ENCODE peak calls at places on chromosomes 16 and 17, in six cellular contexts. One of them, this sample, is unnamed.

GRCh38 chr16:84617068-84617630 is 729 bp downstream of the COTL1 start:
- DNase-seq in SK-N-SH: peak; percentile 65
- DNase-seq in HCT116: no peak
- DNase-seq in HepG2: no peak
- DNase-seq in K562: peak; percentile 49
- DNase-seq in GM12878: no peak
- DNase-seq in this sample: no peak

GRCh38 chr16:2428051-2428786 is 1.0 kb upstream of the CCNF start:
- DNase-seq in HepG2: no peak
- DNase-seq in HCT116: no peak
- DNase-seq in K562: peak; percentile 87
- DNase-seq in SK-N-SH: peak; percentile 68
- DNase-seq in GM12878: no peak
- DNase-seq in this sample: no peak

GRCh38 chr17:17783825-17784598 is 52.8 kb downstream of the SREBF1 start:
- DNase-seq in HCT116: no peak
- DNase-seq in SK-N-SH: no peak
- DNase-seq in K562: no peak
- DNase-seq in HepG2: no peak
- DNase-seq in GM12878: peak; percentile 17
- DNase-seq in this sample: no peak

GRCh38 chr17:49386373-49386772 is 24.3 kb upstream of the ZNF652 start:
- DNase-seq in SK-N-SH: no peak
- DNase-seq in HCT116: no peak
- DNase-seq in HepG2: no peak
- DNase-seq in GM12878: no peak
- DNase-seq in K562: no peak
- DNase-seq in this sample: no peak

GRCh38 chr17:72556944-72557826 is 436.4 kb downstream of the SOX9 start:
- DNase-seq in K562: peak; percentile 67
- DNase-seq in HCT116: peak; percentile 83
- DNase-seq in SK-N-SH: peak; percentile 91
- DNase-seq in HepG2: peak; percentile 81
- DNase-seq in GM12878: no peak
- DNase-seq in this sample: no peak

GRCh38 chr17:82315703-82316358 is 1.6 kb downstream of the CD7 start:
- DNase-seq in K562: no peak
- DNase-seq in HCT116: no peak
- DNase-seq in HepG2: no peak
- DNase-seq in SK-N-SH: no peak
- DNase-seq in GM12878: no peak
- DNase-seq in this sample: no peak

GRCh38 chr16:48143816-48144215 is 12.0 kb downstream of the ABCC12 start:
- DNase-seq in GM12878: no peak
- DNase-seq in SK-N-SH: no peak
- DNase-seq in HCT116: no peak
- DNase-seq in K562: no peak
- DNase-seq in HepG2: no peak
- DNase-seq in this sample: no peak

GRCh38 chr16:57299009-57299718 is 14.7 kb upstream of the PLLP start:
- DNase-seq in HCT116: no peak
- DNase-seq in K562: no peak
- DNase-seq in GM12878: no peak
- DNase-seq in SK-N-SH: peak; percentile 69
- DNase-seq in HepG2: peak; percentile 71
- DNase-seq in this sample: no peak

GRCh38 chr17:68344701-68345136 is 53.4 kb downstream of the ARSG start:
- DNase-seq in K562: no peak
- DNase-seq in HepG2: no peak
- DNase-seq in HCT116: no peak
- DNase-seq in GM12878: no peak
- DNase-seq in SK-N-SH: no peak
- DNase-seq in this sample: no peak

GRCh38 chr17:10668771-10669170 is 11.7 kb upstream of the MYH3 start:
- DNase-seq in K562: no peak
- DNase-seq in SK-N-SH: no peak
- DNase-seq in GM12878: no peak
- DNase-seq in HCT116: no peak
- DNase-seq in HepG2: no peak
- DNase-seq in this sample: no peak

GRCh38 chr16:77076839-77077238 is 114.2 kb upstream of the MON1B start:
- DNase-seq in GM12878: no peak
- DNase-seq in K562: no peak
- DNase-seq in HCT116: no peak
- DNase-seq in HepG2: no peak
- DNase-seq in SK-N-SH: no peak
- DNase-seq in this sample: no peak

GRCh38 chr16:66503030-66503429 is 46.9 kb downstream of the TK2 start:
- DNase-seq in HepG2: no peak
- DNase-seq in HCT116: no peak
- DNase-seq in SK-N-SH: no peak
- DNase-seq in GM12878: no peak
- DNase-seq in K562: no peak
- DNase-seq in this sample: no peak

GRCh38 chr17:44942456-44942855 is 5.1 kb downstream of the KIF18B start:
- DNase-seq in GM12878: no peak
- DNase-seq in HepG2: no peak
- DNase-seq in SK-N-SH: peak; percentile 10
- DNase-seq in K562: no peak
- DNase-seq in HCT116: no peak
- DNase-seq in this sample: no peak

GRCh38 chr16:4653981-4654380 is 29.4 kb downstream of the MGRN1 start:
- DNase-seq in HCT116: no peak
- DNase-seq in HepG2: peak; percentile 27
- DNase-seq in GM12878: no peak
- DNase-seq in K562: no peak
- DNase-seq in SK-N-SH: no peak
- DNase-seq in this sample: no peak

GRCh38 chr17:76166168-76166567 is 25.1 kb upstream of the FOXJ1 start:
- DNase-seq in HCT116: no peak
- DNase-seq in SK-N-SH: no peak
- DNase-seq in GM12878: no peak
- DNase-seq in HepG2: no peak
- DNase-seq in K562: no peak
- DNase-seq in this sample: no peak

DNA sequence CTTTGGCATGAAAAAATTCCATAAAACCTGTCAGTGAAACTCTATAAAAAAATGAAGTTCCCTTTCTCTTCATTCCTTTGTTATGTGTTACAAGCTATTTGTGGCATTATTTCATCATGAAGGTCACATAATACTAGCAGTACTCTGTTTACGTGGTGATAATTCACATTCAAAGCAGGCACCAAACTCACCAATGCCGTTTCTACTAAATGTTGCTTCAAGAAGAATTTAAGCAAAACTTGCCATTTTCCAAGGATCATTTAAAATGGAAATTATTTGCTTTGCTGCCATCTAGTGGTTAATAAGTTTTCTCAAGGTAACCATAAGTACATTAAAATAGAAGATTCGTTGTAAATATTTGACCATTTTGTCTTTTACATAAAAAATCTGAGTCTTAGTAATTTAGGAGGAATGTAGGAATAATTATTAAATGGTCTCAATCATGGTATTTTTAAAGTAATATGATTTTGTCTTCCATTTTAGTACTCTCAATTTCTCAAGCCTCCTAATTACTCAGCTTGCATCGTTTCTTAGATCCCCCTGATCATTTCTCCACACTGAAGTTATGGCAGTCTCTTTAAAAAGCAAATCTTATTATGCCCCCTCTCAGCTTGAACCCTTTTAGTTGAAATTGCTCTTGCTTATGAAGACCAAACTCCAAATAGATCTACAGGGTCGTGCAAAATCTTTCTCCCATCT is 80.8 kb downstream of the OMG start:
- DNase-seq in K562: peak; percentile 41
- DNase-seq in HepG2: peak; percentile 12
- DNase-seq in HCT116: peak; percentile 19
- DNase-seq in GM12878: peak; percentile 17
- DNase-seq in SK-N-SH: peak; percentile 18
- DNase-seq in this sample: no peak
- TF ChIP-seq REST in K562: no peak
- TF ChIP-seq REST in HepG2: no peak
- TF ChIP-seq REST in HCT116: no peak
- TF ChIP-seq REST in GM12878: no peak
- TF ChIP-seq REST in SK-N-SH: no peak
- TF ChIP-seq REST in this sample: no peak

DNA sequence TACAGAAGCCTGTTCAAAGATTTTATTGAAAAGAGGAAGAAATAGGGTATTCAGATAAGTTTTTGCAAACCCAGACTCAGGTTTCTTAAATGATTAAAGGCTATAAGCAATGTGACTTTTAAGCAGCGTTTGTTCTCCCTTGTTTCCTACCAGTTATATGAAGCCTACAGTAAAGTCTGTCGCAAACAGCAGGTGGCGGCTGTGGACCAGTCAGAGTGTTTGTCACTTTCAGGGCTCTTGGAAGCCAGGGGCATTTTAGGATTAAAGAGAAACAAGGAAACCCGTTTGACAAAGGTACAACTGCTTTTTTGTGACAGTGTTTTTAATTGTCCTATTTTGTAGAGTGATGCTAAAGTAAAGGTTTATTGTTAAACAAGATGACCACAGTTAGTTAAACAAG is 7.7 kb upstream of the RARA start:
- DNase-seq in HCT116: no peak
- DNase-seq in GM12878: no peak
- DNase-seq in SK-N-SH: no peak
- DNase-seq in HepG2: no peak
- DNase-seq in K562: peak; percentile 35
- DNase-seq in this sample: no peak
- TF ChIP-seq SIN3A in HCT116: no peak
- TF ChIP-seq SIN3A in GM12878: no peak
- TF ChIP-seq SIN3A in SK-N-SH: no peak
- TF ChIP-seq SIN3A in HepG2: no peak
- TF ChIP-seq SIN3A in K562: no peak
- TF ChIP-seq SIN3A in this sample: no peak

GRCh38 chr16:9275816-9276354 is 184.4 kb downstream of the HAPSTR1 start:
- DNase-seq in GM12878: no peak
- DNase-seq in K562: no peak
- DNase-seq in HCT116: no peak
- DNase-seq in SK-N-SH: no peak
- DNase-seq in HepG2: no peak
- DNase-seq in this sample: no peak

GRCh38 chr16:9275386-9275785 is 183.9 kb downstream of the HAPSTR1 start:
- DNase-seq in HCT116: no peak
- DNase-seq in SK-N-SH: no peak
- DNase-seq in HepG2: no peak
- DNase-seq in GM12878: no peak
- DNase-seq in K562: no peak
- DNase-seq in this sample: no peak

GRCh38 chr16:9279661-9280060 is 188.2 kb downstream of the HAPSTR1 start:
- DNase-seq in K562: no peak
- DNase-seq in GM12878: no peak
- DNase-seq in HepG2: no peak
- DNase-seq in SK-N-SH: no peak
- DNase-seq in HCT116: no peak
- DNase-seq in this sample: no peak

GRCh38 chr16:9280067-9280466 is 188.6 kb downstream of the HAPSTR1 start:
- DNase-seq in GM12878: no peak
- DNase-seq in HCT116: no peak
- DNase-seq in HepG2: no peak
- DNase-seq in SK-N-SH: no peak
- DNase-seq in K562: no peak
- DNase-seq in this sample: no peak
- TF ChIP-seq REST in GM12878: no peak
- TF ChIP-seq REST in HCT116: no peak
- TF ChIP-seq REST in HepG2: no peak
- TF ChIP-seq REST in SK-N-SH: no peak
- TF ChIP-seq REST in K562: no peak
- TF ChIP-seq REST in this sample: no peak

GRCh38 chr17:39014795-39015545 is 47.8 kb upstream of the FBXO47 start:
- DNase-seq in HCT116: no peak
- DNase-seq in SK-N-SH: no peak
- DNase-seq in K562: peak; percentile 57
- DNase-seq in GM12878: no peak
- DNase-seq in HepG2: no peak
- DNase-seq in this sample: no peak
- TF ChIP-seq SIN3A in HCT116: no peak
- TF ChIP-seq SIN3A in SK-N-SH: no peak
- TF ChIP-seq SIN3A in K562: no peak
- TF ChIP-seq SIN3A in GM12878: no peak
- TF ChIP-seq SIN3A in HepG2: no peak
- TF ChIP-seq SIN3A in this sample: no peak

GRCh38 chr16:12089492-12090161 is 113.1 kb downstream of the SNX29 start:
- DNase-seq in HepG2: peak; percentile 48
- DNase-seq in HCT116: peak; percentile 12
- DNase-seq in GM12878: no peak
- DNase-seq in K562: peak; percentile 54
- DNase-seq in SK-N-SH: no peak
- DNase-seq in this sample: no peak
- TF ChIP-seq REST in HepG2: no peak
- TF ChIP-seq REST in HCT116: no peak
- TF ChIP-seq REST in GM12878: no peak
- TF ChIP-seq REST in K562: no peak
- TF ChIP-seq REST in SK-N-SH: no peak
- TF ChIP-seq REST in this sample: no peak

This sample was measured in Panc1.